ENCODE peak calls at places on chromosomes 1 and 21, in seven cellular contexts. F is fibroblast of lung, I is OCI-LY7, V is tibial artery, P is psoas muscle, R is BJ, T is transverse colon. O is an unnamed sample.

GRCh38 chr1:244349581-244350001 is 102.1 kb downstream of the ADSS2 start:
- DNase-seq in R (no peak), P (no peak), V (no peak), T (no peak), I (no peak), F (peak; percentile 55), O (no peak)

GRCh38 chr1:66981679-66982078 is 56.9 kb downstream of the MIER1 start:
- DNase-seq in F (no peak), R (no peak), I (peak; percentile 50), P (no peak), V (no peak), T (peak; percentile 28), O (peak; percentile 36)

GRCh38 chr1:180198186-180198585 is 31.9 kb upstream of the LHX4 start:
- DNase-seq in R (no peak), P (no peak), T (no peak), F (no peak), V (no peak), I (no peak), O (no peak)

GRCh38 chr1:20654104-20654690 is 7.0 kb downstream of the DDOST start:
- DNase-seq in I (no peak), T (no peak), V (no peak), F (no peak), R (no peak), P (peak; percentile 78), O (no peak)

GRCh38 chr1:172135076-172135672 is 285.3 kb upstream of the C1orf105 start:
- DNase-seq in T (peak; percentile 10), R (no peak), I (peak; percentile 43), F (no peak), V (no peak), P (no peak), O (peak; percentile 58)

GRCh38 chr21:37862536-37862935 is 53.7 kb downstream of the KCNJ6 start:
- DNase-seq in P (no peak), T (no peak), V (no peak), R (no peak), I (peak; percentile 14), F (peak; percentile 45), O (peak; percentile 35)

GRCh38 chr21:31929548-31929947 is 56.7 kb downstream of the HUNK start:
- DNase-seq in F (no peak), V (no peak), T (no peak), I (no peak), R (no peak), P (no peak), O (no peak)

GRCh38 chr1:181317261-181317924 is 165.9 kb upstream of the CACNA1E start:
- DNase-seq in F (no peak), I (no peak), V (no peak), R (no peak), T (no peak), P (no peak), O (no peak)

GRCh38 chr1:56834137-56834900 is 15.1 kb upstream of the FYB2 start:
- DNase-seq in P (no peak), T (no peak), R (no peak), F (no peak), V (no peak), I (no peak), O (no peak)

GRCh38 chr21:38386967-38387366 is 111.3 kb downstream of the ERG start:
- DNase-seq in V (no peak), T (no peak), R (no peak), I (no peak), P (no peak), F (peak; percentile 53), O (no peak)

GRCh38 chr1:14929547-14930223 is 223.9 kb upstream of the TMEM51 start:
- DNase-seq in I (no peak), T (peak; percentile 79), V (no peak), R (peak; percentile 92), P (no peak), F (peak; percentile 72), O (no peak)

GRCh38 chr1:114075546-114076249 is 78.0 kb downstream of the SYT6 start:
- DNase-seq in I (no peak), P (no peak), V (no peak), T (no peak), F (no peak), R (no peak), O (peak; percentile 17)
- H3K4me3 ChIP-seq in I (no peak overlapping the region), P (no peak overlapping the region), V (no peak overlapping the region), T (no peak overlapping the region), F (no peak overlapping the region), R (no peak overlapping the region), O (no peak overlapping the region)

GRCh38 chr1:182600745-182601415 is 3.3 kb downstream of the RGS16 start:
- DNase-seq in F (no peak), T (no peak), I (no peak), V (no peak), R (no peak), P (no peak), O (no peak)

GRCh38 chr1:182602945-182603645 is 1.1 kb downstream of the RGS16 start:
- DNase-seq in V (peak; percentile 48), T (no peak), F (no peak), R (no peak), I (peak; percentile 53), P (no peak), O (no peak)

GRCh38 chr1:182600036-182600713 is 4.0 kb downstream of the RGS16 start:
- DNase-seq in I (no peak), P (no peak), T (no peak), V (no peak), R (no peak), F (no peak), O (no peak)

GRCh38 chr1:182601416-182601786 is 2.8 kb downstream of the RGS16 start:
- DNase-seq in R (no peak), I (peak; percentile 92), P (peak; percentile 75), F (peak; percentile 66), V (peak; percentile 45), T (peak; percentile 61), O (peak; percentile 93)

GRCh38 chr1:182601926-182602325 is 2.3 kb downstream of the RGS16 start:
- DNase-seq in V (no peak), T (no peak), F (no peak), P (no peak), R (no peak), I (peak; percentile 31), O (no peak)
- H3K4me3 ChIP-seq in V (no peak overlapping the region), T (no peak overlapping the region), F (no peak overlapping the region), P (peak overlapping the region; percentile 69), R (no peak overlapping the region), I (peak overlapping the region; percentile 80), O (peak overlapping the region; percentile 81)

GRCh38 chr1:58434587-58434986 is 111.9 kb downstream of the OMA1 start:
- DNase-seq in V (no peak), P (no peak), T (no peak), R (no peak), I (no peak), F (no peak), O (no peak)

GRCh38 chr1:58431847-58432246 is 114.7 kb downstream of the OMA1 start:
- DNase-seq in F (no peak), V (no peak), I (no peak), R (no peak), P (no peak), T (no peak), O (no peak)

GRCh38 chr1:58434181-58434580 is 112.3 kb downstream of the OMA1 start:
- DNase-seq in V (no peak), R (no peak), T (no peak), P (no peak), I (no peak), F (no peak), O (no peak)

GRCh38 chr1:58430355-58431335 is 115.9 kb downstream of the OMA1 start:
- DNase-seq in I (no peak), T (no peak), P (no peak), F (peak; percentile 65), R (no peak), V (no peak), O (no peak)

DNA sequence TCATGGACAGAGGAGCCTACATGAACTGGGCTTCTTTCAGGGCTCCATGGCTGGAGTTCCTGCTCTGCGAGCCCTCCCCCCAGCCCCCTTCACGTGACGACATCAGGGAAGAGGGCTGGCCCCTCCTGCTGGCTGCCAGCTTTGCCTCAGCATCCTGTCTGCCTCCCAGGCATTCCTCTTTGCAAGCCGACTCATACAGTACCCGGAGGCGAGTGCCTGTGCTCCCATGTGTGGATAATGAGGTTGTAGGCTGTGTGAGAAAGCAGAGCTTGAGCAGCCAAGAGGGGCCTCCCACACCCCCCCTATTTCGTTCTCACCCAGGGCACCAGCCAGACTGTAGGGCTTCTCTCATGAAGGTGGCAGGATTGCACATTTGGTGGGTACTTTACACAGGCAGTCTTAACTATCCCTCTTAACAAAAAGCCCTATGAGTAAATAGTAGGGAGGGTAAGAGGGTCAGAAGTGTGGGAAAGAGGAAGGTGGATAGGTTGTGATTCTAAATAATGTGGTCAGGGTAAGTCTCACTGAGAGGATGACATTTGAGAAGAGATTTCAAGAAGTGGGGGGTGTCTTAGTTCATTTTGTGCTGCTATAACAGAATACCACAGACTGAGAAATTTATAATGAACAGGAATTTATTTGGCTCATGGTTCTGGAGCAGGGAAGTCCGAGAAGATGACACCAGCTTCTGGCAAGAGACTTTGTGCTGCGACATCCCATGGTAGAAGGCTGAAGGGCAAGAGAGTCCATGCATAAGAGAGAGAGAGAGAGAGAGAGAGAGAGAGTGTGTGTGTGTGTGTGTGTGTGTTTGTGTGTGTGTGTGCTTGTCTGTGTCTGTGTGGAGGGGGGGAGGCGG is 113.5 kb downstream of the OMA1 start:
- DNase-seq in T (no peak), R (peak; percentile 85), I (no peak), V (no peak), F (peak; percentile 95), P (no peak), O (peak; percentile 7)
- H3K4me3 ChIP-seq in T (no peak overlapping the region), R (no peak overlapping the region), I (no peak overlapping the region), V (no peak overlapping the region), F (no peak overlapping the region), P (no peak overlapping the region), O (no peak overlapping the region)

GRCh38 chr21:15061747-15062146 is 3.1 kb downstream of the NRIP1 start:
- DNase-seq in V (no peak), I (no peak), F (no peak), T (no peak), R (no peak), P (no peak), O (no peak)

GRCh38 chr21:15063821-15064575 is 802 bp downstream of the NRIP1 start:
- DNase-seq in P (peak; percentile 76), V (peak; percentile 57), F (peak; percentile 49), R (no peak), T (peak; percentile 41), I (no peak), O (no peak)

GRCh38 chr21:15063081-15063820 is 1.5 kb downstream of the NRIP1 start:
- DNase-seq in V (no peak), T (no peak), R (no peak), F (peak; percentile 50), P (no peak), I (no peak), O (no peak)

GRCh38 chr21:15061284-15061683 is 3.5 kb downstream of the NRIP1 start:
- DNase-seq in I (no peak), F (no peak), T (no peak), P (no peak), R (no peak), V (no peak), O (no peak)

GRCh38 chr21:15062566-15062965 is 2.2 kb downstream of the NRIP1 start:
- DNase-seq in F (peak; percentile 15), I (no peak), P (no peak), V (no peak), R (no peak), T (no peak), O (peak; percentile 10)
- H3K4me3 ChIP-seq in F (peak overlapping the region; percentile 49), I (no peak overlapping the region), P (peak overlapping the region; percentile 83), V (peak overlapping the region; percentile 85), R (peak overlapping the region; percentile 65), T (peak overlapping the region; percentile 99), O (no peak overlapping the region)

O was measured in GM12865.